ENCODE peak calls at places on chromosome 10, in nine cellular contexts. S, C, W, P, T, K, Y, Q and H are unnamed samples. For H3K4me1 and H3K9me3, the result is how much of the 10 kb centered on the place peaks cover.

GRCh38 chr10:86401588-86402282 is 35.1 kb upstream of the GRID1 start:
- DNase-seq in P (peak), T (no peak), C (peak), W (peak), S (no peak), K (peak), Y (no peak), Q (peak), H (peak)

GRCh38 chr10:93397020-93397419 is 85.1 kb downstream of the MYOF start:
- DNase-seq in S (no peak), C (no peak), T (no peak), W (no peak), K (no peak), P (no peak), Q (no peak), Y (no peak), H (no peak)

GRCh38 chr10:117743517-117743916 is 201.0 kb downstream of the EMX2 start:
- DNase-seq in Q (no peak), K (no peak), W (no peak), Y (no peak), S (no peak), T (no peak), P (no peak), C (no peak), H (no peak)

GRCh38 chr10:28986117-28986792 is 302.6 kb upstream of the LYZL1 start:
- DNase-seq in T (no peak), Y (no peak), W (no peak), P (no peak), Q (peak), C (no peak), K (no peak), S (no peak), H (no peak)

GRCh38 chr10:113735913-113736312 is 15.6 kb upstream of the PLEKHS1 start:
- DNase-seq in S (no peak), C (no peak), Y (no peak), K (no peak), W (no peak), Q (peak), P (no peak), T (no peak), H (no peak)

GRCh38 chr10:17918187-17918903 is 33.4 kb upstream of the SLC39A12 start:
- DNase-seq in T (no peak), S (no peak), P (no peak), C (no peak), Q (no peak), K (no peak), W (no peak), Y (no peak), H (no peak)

GRCh38 chr10:18185621-18186020 is 45.4 kb downstream of the CACNB2 start:
- DNase-seq in K (no peak), W (no peak), Y (no peak), P (no peak), C (no peak), Q (no peak), T (no peak), S (no peak), H (no peak)

GRCh38 chr10:62852961-62853702 is 37.0 kb upstream of the EGR2 start:
- DNase-seq in C (no peak), Q (no peak), S (no peak), P (no peak), T (no peak), Y (peak), W (no peak), K (no peak), H (no peak)

GRCh38 chr10:83182076-83182475 is 957.2 kb upstream of the GHITM start:
- DNase-seq in S (no peak), W (no peak), K (no peak), C (no peak), Q (no peak), Y (no peak), P (no peak), T (no peak), H (no peak)

GRCh38 chr10:78925800-78926319 is 142.9 kb upstream of the ZMIZ1 start:
- DNase-seq in P (no peak), T (no peak), C (no peak), K (no peak), W (no peak), Y (no peak), S (no peak), Q (peak), H (no peak)

GRCh38 chr10:114714281-114714741 is 56.2 kb upstream of the ABLIM1 start:
- DNase-seq in Q (peak), W (no peak), P (no peak), T (no peak), K (no peak), S (no peak), Y (no peak), C (no peak), H (no peak)

GRCh38 chr10:13993169-13993568 is 337.6 kb downstream of the FRMD4A start:
- DNase-seq in Q (no peak), P (peak), C (no peak), Y (no peak), S (no peak), T (no peak), W (no peak), K (no peak), H (no peak)

GRCh38 chr10:3067045-3067858 is at the start of gene PFKP:
- DNase-seq in Q (peak), S (no peak), P (peak), C (no peak), Y (peak), W (no peak), K (peak), T (no peak), H (peak)

GRCh38 chr10:78150756-78151155 is 117.1 kb downstream of the RPS24 start:
- DNase-seq in K (no peak), Y (no peak), Q (no peak), P (no peak), W (no peak), C (no peak), S (no peak), T (no peak), H (no peak)

GRCh38 chr10:9285698-9286097 is 1231.2 kb downstream of the GATA3 start:
- DNase-seq in W (no peak), C (no peak), Q (no peak), Y (no peak), S (no peak), P (no peak), K (no peak), T (no peak), H (no peak)

GRCh38 chr10:47406870-47407648 is 23.0 kb upstream of the ZNF488 start:
- DNase-seq in K (no peak), P (no peak), S (no peak), Y (no peak), W (no peak), C (peak), Q (peak), T (peak), H (no peak)

GRCh38 chr10:116403740-116404250 is 23.9 kb upstream of the PNLIPRP3 start:
- DNase-seq in K (no peak), C (no peak), S (no peak), P (no peak), Y (no peak), Q (no peak), W (no peak), T (no peak), H (no peak)

DNA sequence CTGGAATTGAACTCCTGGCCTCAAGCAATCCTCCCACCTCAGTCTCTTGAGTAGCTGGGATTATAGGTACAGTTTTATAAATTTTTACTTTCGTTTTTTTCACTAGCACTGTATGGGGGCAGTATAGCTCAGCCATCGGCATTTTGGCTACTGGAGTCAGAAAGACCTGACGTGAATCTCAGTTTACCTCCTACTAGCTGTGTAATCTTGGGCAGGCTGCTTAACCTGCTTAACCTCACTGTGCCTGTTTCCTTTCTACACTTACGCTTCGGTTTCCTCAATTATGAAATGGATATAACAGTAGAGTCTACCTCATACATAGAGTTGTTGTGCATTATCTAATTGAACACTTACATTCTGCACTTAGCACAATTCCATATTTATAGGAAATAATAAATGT is 16.7 kb downstream of the STN1 start:
- DNase-seq in C (no peak), K (no peak), S (no peak), Q (no peak), W (no peak), Y (no peak), P (no peak), T (no peak), H (no peak)
- H3K4me1 ChIP-seq in C (under half), K (half or more), S (under half), Q (under half), W (under half), Y (under half), P (under half), T (under half), H (half or more)

GRCh38 chr10:91409069-91409868 is 875 bp upstream of the HECTD2 start:
- DNase-seq in S (peak), W (peak), K (no peak), C (peak), Q (peak), Y (peak), T (peak), P (peak), H (peak)
- H3K27ac ChIP-seq in S (peak), W (peak), K (peak), C (peak), Q (peak), Y (peak), T (peak), P (peak), H (peak)

GRCh38 chr10:122244001-122244715 is 26.9 kb upstream of the BTBD16 start:
- DNase-seq in S (no peak), T (no peak), Q (no peak), W (no peak), C (no peak), Y (no peak), K (no peak), P (no peak), H (no peak)
- H3K9me3 ChIP-seq in S (under half), T (under half), Q (under half), W (under half), C (under half), Y (under half), K (under half), P (under half), H (under half)

GRCh38 chr10:102245932-102246251 is 560 bp downstream of the GBF1 start:
- DNase-seq in C (no peak), T (no peak), Q (no peak), K (no peak), Y (no peak), S (no peak), P (no peak), W (no peak), H (no peak)
- H3K4me1 ChIP-seq in C (under half), T (under half), Q (under half), K (under half), Y (half or more), S (half or more), P (under half), W (half or more), H (half or more)

DNA sequence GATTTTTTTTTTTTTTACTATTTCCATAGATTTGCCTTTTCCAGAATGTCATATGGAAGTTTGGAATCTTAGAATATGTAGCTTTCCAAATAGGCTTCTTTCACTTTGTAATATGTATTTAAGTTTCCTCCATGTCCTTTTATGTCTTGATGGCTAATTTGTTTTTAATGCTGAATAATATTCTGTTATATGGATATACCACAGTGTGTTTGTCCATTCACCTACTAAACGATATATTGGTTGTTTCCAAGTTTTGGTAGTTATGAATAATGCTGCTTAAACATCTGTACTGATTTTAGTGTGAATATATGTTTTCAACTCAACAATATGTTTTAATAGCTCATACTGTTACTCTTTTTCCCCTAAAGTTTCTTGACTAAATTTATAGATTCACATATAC is 669.8 kb upstream of the PCDH15 start:
- DNase-seq in C (no peak), P (no peak), S (no peak), Q (no peak), Y (no peak), K (no peak), T (no peak), W (no peak), H (no peak)
- H3K27ac ChIP-seq in C (no peak), P (no peak), S (no peak), Q (no peak), Y (no peak), K (no peak), T (no peak), W (no peak), H (no peak)

GRCh38 chr10:20658158-20658557 is 239.0 kb downstream of the NEBL start:
- DNase-seq in Y (no peak), W (no peak), T (no peak), Q (no peak), C (no peak), K (no peak), P (no peak), S (no peak), H (no peak)
- H3K9me3 ChIP-seq in Y (under half), W (under half), T (under half), Q (under half), C (under half), K (under half), P (under half), S (under half), H (under half)

GRCh38 chr10:21572578-21572977 is 38.5 kb downstream of the MLLT10 start:
- DNase-seq in C (no peak), P (peak), Y (no peak), K (no peak), S (no peak), T (no peak), Q (no peak), W (no peak), H (no peak)
- H3K4me1 ChIP-seq in C (under half), P (under half), Y (under half), K (under half), S (under half), T (under half), Q (under half), W (under half), H (under half)

GRCh38 chr10:124737221-124737620 is 7.0 kb downstream of the FAM53B start:
- DNase-seq in P (no peak), Q (no peak), S (no peak), W (no peak), C (no peak), Y (no peak), T (no peak), K (no peak), H (peak)
- H3K27ac ChIP-seq in P (peak), Q (no peak), S (peak), W (peak), C (peak), Y (no peak), T (peak), K (no peak), H (peak)

DNA sequence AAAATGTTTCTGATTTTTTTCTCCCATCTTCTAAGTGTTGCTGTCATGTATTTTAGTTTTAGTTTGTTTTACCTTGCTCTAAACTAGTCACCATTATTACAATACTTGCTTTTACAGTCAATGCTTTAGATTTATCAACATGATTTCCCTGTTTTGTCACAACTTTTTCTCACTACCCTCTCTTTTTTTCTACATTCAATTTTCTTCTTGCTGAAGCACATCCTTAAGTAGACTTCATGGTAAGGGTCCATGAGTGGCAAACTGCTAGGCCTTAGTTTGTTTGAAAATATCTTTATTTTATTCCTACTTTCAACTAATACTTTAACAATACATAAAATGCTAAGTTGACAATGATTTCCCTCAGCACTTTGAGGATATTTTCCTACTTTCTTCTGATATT is 173.5 kb downstream of the DNAJC1 start:
- DNase-seq in C (no peak), W (no peak), P (no peak), K (no peak), Y (no peak), Q (no peak), S (no peak), T (no peak), H (no peak)
- H3K9me3 ChIP-seq in C (under half), W (half or more), P (under half), K (under half), Y (under half), Q (half or more), S (under half), T (under half), H (under half)

GRCh38 chr10:110409926-110410325 is 87.8 kb upstream of the DUSP5 start:
- DNase-seq in Y (no peak), P (no peak), W (no peak), Q (no peak), T (no peak), S (no peak), C (no peak), K (no peak), H (no peak)
- H3K4me1 ChIP-seq in Y (under half), P (under half), W (under half), Q (half or more), T (under half), S (under half), C (under half), K (under half), H (under half)